ENCODE peak calls at places on chromosomes 13 and 19, in four cellular contexts. U, M, O and T are unnamed samples.

GRCh38 chr13:66537417-66537816 is 692.7 kb downstream of the PCDH9 start:
- DNase-seq in U (no peak), O (no peak), M (no peak), T (no peak)

GRCh38 chr19:5804516-5805464 is at the start of gene NRTN:
- DNase-seq in M (no peak), U (peak), O (peak), T (peak)

GRCh38 chr13:66665991-66666390 is 564.1 kb downstream of the PCDH9 start:
- DNase-seq in O (peak), M (no peak), U (no peak), T (no peak)

GRCh38 chr13:31978021-31978420 is 53.6 kb upstream of the FRY start:
- DNase-seq in M (no peak), U (no peak), O (no peak), T (no peak)

GRCh38 chr13:94382520-94382919 is 97.0 kb downstream of the DCT start:
- DNase-seq in U (no peak), M (no peak), O (no peak), T (no peak)

GRCh38 chr19:39296906-39297305 is 699 bp downstream of the IFNL1 start:
- DNase-seq in O (no peak), U (no peak), M (no peak), T (no peak)

GRCh38 chr19:45527731-45528130 is 20.5 kb downstream of the VASP start:
- DNase-seq in O (no peak), M (no peak), U (no peak), T (no peak)

GRCh38 chr13:18948012-18948663 is 233.5 kb downstream of the TUBA3C start:
- DNase-seq in O (no peak), M (no peak), U (no peak), T (no peak)

GRCh38 chr19:3041302-3041701 is 12.2 kb upstream of the TLE2 start:
- DNase-seq in O (no peak), M (no peak), U (no peak), T (no peak)

GRCh38 chr13:114118763-114119123 is 13.7 kb downstream of the RASA3 start:
- DNase-seq in O (peak), U (no peak), M (no peak), T (peak)

GRCh38 chr13:32829676-32830091 is 186.5 kb upstream of the KL start:
- DNase-seq in U (no peak), M (peak), O (no peak), T (peak)

GRCh38 chr13:35940734-35941133 is 190.4 kb downstream of the DCLK1 start:
- DNase-seq in M (no peak), U (no peak), O (no peak), T (no peak)

GRCh38 chr13:76903544-76904162 is 17.4 kb upstream of the KCTD12 start:
- DNase-seq in U (peak), O (peak), M (peak), T (peak)

GRCh38 chr19:19591133-19591825 is 27.2 kb downstream of the PBX4 start:
- DNase-seq in O (no peak), M (no peak), U (no peak), T (peak)

GRCh38 chr13:112521073-112521685 is 66.8 kb downstream of the TUBGCP3 start:
- DNase-seq in M (no peak), U (no peak), O (no peak), T (no peak)

GRCh38 chr19:16005925-16006324 is 57.1 kb downstream of the OR10H4 start:
- DNase-seq in M (no peak), U (no peak), O (no peak), T (no peak)

GRCh38 chr19:540867-541637 is 2.8 kb upstream of the GZMM start:
- DNase-seq in M (no peak), O (no peak), U (no peak), T (no peak)

GRCh38 chr13:85093808-85094207 is 705.4 kb downstream of the SLITRK6 start:
- DNase-seq in O (no peak), U (no peak), M (peak), T (no peak)

DNA sequence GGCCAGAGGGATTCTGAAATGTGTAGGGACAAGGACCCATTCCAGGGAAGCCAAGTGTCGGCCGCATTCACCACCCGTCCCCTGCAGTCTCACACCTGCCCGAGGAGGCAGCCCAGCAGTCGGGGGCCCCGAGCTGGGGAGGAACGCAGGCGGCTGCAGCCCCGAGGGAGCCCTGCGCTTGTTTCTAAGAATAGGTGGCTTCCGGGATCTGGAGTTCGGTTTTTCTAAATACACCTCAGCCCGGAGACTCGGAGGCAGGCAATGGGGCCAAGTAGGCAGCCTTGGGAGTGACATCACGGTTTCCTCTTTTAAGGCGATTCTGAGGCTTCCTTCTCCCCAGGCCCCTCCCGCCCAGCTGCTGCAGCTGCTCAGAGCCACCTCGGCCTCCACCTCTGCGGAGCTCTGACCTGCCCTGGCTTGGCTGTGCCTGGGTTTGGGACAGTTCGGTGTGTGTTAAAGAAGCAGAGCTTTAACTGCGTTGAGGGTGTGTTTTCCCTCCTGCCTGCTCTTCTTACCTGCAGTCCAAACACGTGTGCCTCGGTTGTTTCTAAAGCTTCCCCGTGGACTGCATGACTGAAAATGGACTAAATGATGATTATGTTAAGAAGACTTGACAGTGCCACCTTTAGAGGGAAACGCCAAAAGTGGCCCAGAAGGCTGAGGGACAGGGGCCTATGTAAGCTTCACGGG is 80.5 kb downstream of the COL4A2 start:
- DNase-seq in M (no peak), U (no peak), O (no peak), T (no peak)
- TF ChIP-seq RAD21 in M (no peak), U (no peak), O (no peak), T (no peak)

GRCh38 chr19:12937243-12938053 is 961 bp upstream of the CALR start:
- DNase-seq in O (peak), M (no peak), U (peak), T (no peak)
- TF ChIP-seq MAX in O (no peak), M (no peak), U (no peak), T (no peak)

GRCh38 chr13:28636078-28636477 is 22.9 kb upstream of the POMP start:
- DNase-seq in M (no peak), U (no peak), O (no peak), T (no peak)
- TF ChIP-seq RAD21 in M (no peak), U (no peak), O (no peak), T (no peak)

GRCh38 chr13:21625366-21625765 is 21.4 kb upstream of the MICU2 start:
- DNase-seq in M (peak), U (no peak), O (peak), T (peak)
- TF ChIP-seq MAX in M (no peak), U (no peak), O (no peak), T (no peak)